ENCODE peak calls at places on chromosomes 4 and X, in five cellular contexts. One of them, this sample, is unnamed.

GRCh38 chrX:13219990-13220764 is 99.7 kb downstream of the ATXN3L start:
- DNase-seq in HCEC 1CT: peak; percentile 6
- DNase-seq in HEK293T: no peak
- DNase-seq in germinal center: no peak
- DNase-seq in pons: no peak
- DNase-seq in this sample: no peak

GRCh38 chrX:25001808-25002657 is 13.7 kb downstream of the ARX start:
- DNase-seq in HCEC 1CT: no peak
- DNase-seq in pons: no peak
- DNase-seq in HEK293T: no peak
- DNase-seq in germinal center: no peak
- DNase-seq in this sample: no peak

GRCh38 chr4:34850426-34850825 is 1393.9 kb downstream of the ARAP2 start:
- DNase-seq in HCEC 1CT: no peak
- DNase-seq in HEK293T: no peak
- DNase-seq in germinal center: no peak
- DNase-seq in pons: no peak
- DNase-seq in this sample: peak; percentile 10

GRCh38 chrX:46268429-46268828 is 276.8 kb downstream of the ZNF674 start:
- DNase-seq in pons: no peak
- DNase-seq in HCEC 1CT: no peak
- DNase-seq in HEK293T: no peak
- DNase-seq in germinal center: no peak
- DNase-seq in this sample: peak; percentile 95

GRCh38 chr4:124037236-124037635 is 640.6 kb downstream of the SPRY1 start:
- DNase-seq in pons: no peak
- DNase-seq in HEK293T: no peak
- DNase-seq in HCEC 1CT: no peak
- DNase-seq in germinal center: no peak
- DNase-seq in this sample: no peak

GRCh38 chr4:11130195-11130975 is 298.3 kb downstream of the HS3ST1 start:
- DNase-seq in pons: peak; percentile 58
- DNase-seq in HEK293T: no peak
- DNase-seq in germinal center: no peak
- DNase-seq in HCEC 1CT: no peak
- DNase-seq in this sample: peak; percentile 66

GRCh38 chr4:58149404-58150085 is 1039.4 kb upstream of the IGFBP7 start:
- DNase-seq in HEK293T: no peak
- DNase-seq in pons: no peak
- DNase-seq in germinal center: no peak
- DNase-seq in HCEC 1CT: no peak
- DNase-seq in this sample: no peak

GRCh38 chr4:101291198-101291597 is 56.1 kb downstream of the PPP3CA start:
- DNase-seq in HCEC 1CT: no peak
- DNase-seq in pons: no peak
- DNase-seq in HEK293T: no peak
- DNase-seq in germinal center: no peak
- DNase-seq in this sample: no peak

GRCh38 chr4:110837896-110838450 is 215.1 kb upstream of the PITX2 start:
- DNase-seq in HCEC 1CT: no peak
- DNase-seq in germinal center: no peak
- DNase-seq in pons: no peak
- DNase-seq in HEK293T: no peak
- DNase-seq in this sample: no peak

GRCh38 chr4:54085284-54085683 is 14.7 kb upstream of the GSX2 start:
- DNase-seq in HCEC 1CT: peak; percentile 87
- DNase-seq in germinal center: no peak
- DNase-seq in HEK293T: no peak
- DNase-seq in pons: peak; percentile 93
- DNase-seq in this sample: peak; percentile 87

GRCh38 chr4:7170012-7170411 is 22.3 kb upstream of the SORCS2 start:
- DNase-seq in germinal center: no peak
- DNase-seq in pons: no peak
- DNase-seq in HEK293T: no peak
- DNase-seq in HCEC 1CT: no peak
- DNase-seq in this sample: no peak

GRCh38 chr4:186825069-186825468 is 101.4 kb upstream of the FAT1 start:
- DNase-seq in pons: no peak
- DNase-seq in HEK293T: no peak
- DNase-seq in HCEC 1CT: no peak
- DNase-seq in germinal center: no peak
- DNase-seq in this sample: no peak

GRCh38 chr4:102501635-102502382 is 650 bp downstream of the NFKB1 start:
- DNase-seq in germinal center: peak; percentile 65
- DNase-seq in HCEC 1CT: peak; percentile 62
- DNase-seq in pons: no peak
- DNase-seq in HEK293T: peak; percentile 48
- DNase-seq in this sample: peak; percentile 84

GRCh38 chrX:24563291-24564010 is 83.7 kb downstream of the PCYT1B start:
- DNase-seq in germinal center: no peak
- DNase-seq in pons: peak; percentile 63
- DNase-seq in HEK293T: no peak
- DNase-seq in HCEC 1CT: no peak
- DNase-seq in this sample: no peak

GRCh38 chr4:147284218-147284617 is 196.7 kb upstream of the EDNRA start:
- DNase-seq in pons: no peak
- DNase-seq in HEK293T: no peak
- DNase-seq in HCEC 1CT: no peak
- DNase-seq in germinal center: no peak
- DNase-seq in this sample: no peak

GRCh38 chr4:40289366-40290188 is 45.6 kb upstream of the CHRNA9 start:
- DNase-seq in germinal center: no peak
- DNase-seq in pons: no peak
- DNase-seq in HCEC 1CT: no peak
- DNase-seq in HEK293T: no peak
- DNase-seq in this sample: peak; percentile 67

GRCh38 chr4:38889143-38889542 is 21.5 kb downstream of the FAM114A1 start:
- DNase-seq in pons: peak; percentile 85
- DNase-seq in HEK293T: no peak
- DNase-seq in HCEC 1CT: peak; percentile 77
- DNase-seq in germinal center: no peak
- DNase-seq in this sample: peak; percentile 88

GRCh38 chrX:18210470-18210869 is 10.2 kb downstream of the BEND2 start:
- DNase-seq in HEK293T: no peak
- DNase-seq in HCEC 1CT: no peak
- DNase-seq in germinal center: no peak
- DNase-seq in pons: peak; percentile 38
- DNase-seq in this sample: peak; percentile 1

GRCh38 chr4:54318904-54319303 is 89.8 kb downstream of the PDGFRA start:
- DNase-seq in HCEC 1CT: peak; percentile 28
- DNase-seq in germinal center: peak; percentile 59
- DNase-seq in pons: peak; percentile 40
- DNase-seq in HEK293T: peak; percentile 49
- DNase-seq in this sample: peak; percentile 11

GRCh38 chr4:152106113-152106763 is 345.4 kb upstream of the GATB start:
- DNase-seq in pons: no peak
- DNase-seq in germinal center: no peak
- DNase-seq in HEK293T: no peak
- DNase-seq in HCEC 1CT: peak; percentile 92
- DNase-seq in this sample: peak; percentile 98

GRCh38 chrX:107574711-107575110 is 53.6 kb upstream of the PRPS1 start:
- DNase-seq in germinal center: no peak
- DNase-seq in pons: no peak
- DNase-seq in HCEC 1CT: peak; percentile 68
- DNase-seq in HEK293T: no peak
- DNase-seq in this sample: peak; percentile 89

GRCh38 chr4:8280158-8280875 is 10.8 kb downstream of the HTRA3 start:
- DNase-seq in pons: no peak
- DNase-seq in HEK293T: no peak
- DNase-seq in germinal center: no peak
- DNase-seq in HCEC 1CT: no peak
- DNase-seq in this sample: no peak

GRCh38 chr4:174521800-174522182 is 497 bp downstream of the HPGD start:
- DNase-seq in germinal center: no peak
- DNase-seq in pons: no peak
- DNase-seq in HCEC 1CT: no peak
- DNase-seq in HEK293T: peak; percentile 16
- DNase-seq in this sample: peak; percentile 25

GRCh38 chr4:113053883-113054282 is 4.4 kb downstream of the ANK2 start:
- DNase-seq in HCEC 1CT: no peak
- DNase-seq in pons: no peak
- DNase-seq in HEK293T: no peak
- DNase-seq in germinal center: no peak
- DNase-seq in this sample: no peak

GRCh38 chrX:13029341-13029740 is 15.1 kb downstream of the FAM9C start:
- DNase-seq in pons: peak; percentile 22
- DNase-seq in HEK293T: no peak
- DNase-seq in germinal center: no peak
- DNase-seq in HCEC 1CT: peak; percentile 17
- DNase-seq in this sample: peak; percentile 82

GRCh38 chr4:150283689-150284088 is 205.4 kb downstream of the DCLK2 start:
- DNase-seq in pons: no peak
- DNase-seq in germinal center: no peak
- DNase-seq in HCEC 1CT: peak; percentile 81
- DNase-seq in HEK293T: no peak
- DNase-seq in this sample: peak; percentile 77

GRCh38 chrX:132786217-132786616 is 172.2 kb downstream of the HS6ST2 start:
- DNase-seq in pons: no peak
- DNase-seq in HCEC 1CT: no peak
- DNase-seq in HEK293T: no peak
- DNase-seq in germinal center: no peak
- DNase-seq in this sample: peak; percentile 25

GRCh38 chr4:8274066-8274652 is 4.6 kb downstream of the HTRA3 start:
- DNase-seq in HEK293T: no peak
- DNase-seq in pons: no peak
- DNase-seq in HCEC 1CT: no peak
- DNase-seq in germinal center: no peak
- DNase-seq in this sample: no peak

GRCh38 chrX:10095698-10096432 is 60.9 kb upstream of the CLCN4 start:
- DNase-seq in HCEC 1CT: no peak
- DNase-seq in pons: no peak
- DNase-seq in germinal center: no peak
- DNase-seq in HEK293T: no peak
- DNase-seq in this sample: no peak

GRCh38 chrX:55488559-55489314 is 911 bp downstream of the USP51 start:
- DNase-seq in pons: peak; percentile 78
- DNase-seq in germinal center: peak; percentile 63
- DNase-seq in HCEC 1CT: peak; percentile 39
- DNase-seq in HEK293T: peak; percentile 41
- DNase-seq in this sample: peak; percentile 59

GRCh38 chrX:129634541-129634940 is 20.2 kb downstream of the APLN start:
- DNase-seq in pons: peak; percentile 11
- DNase-seq in HEK293T: no peak
- DNase-seq in HCEC 1CT: no peak
- DNase-seq in germinal center: no peak
- DNase-seq in this sample: peak; percentile 33

GRCh38 chr4:169225058-169225751 is 45.6 kb downstream of the SH3RF1 start:
- DNase-seq in HEK293T: no peak
- DNase-seq in germinal center: no peak
- DNase-seq in pons: no peak
- DNase-seq in HCEC 1CT: peak; percentile 91
- DNase-seq in this sample: peak; percentile 95

GRCh38 chr4:53775381-53775780 is 184.1 kb upstream of the LNX1 start:
- DNase-seq in HEK293T: no peak
- DNase-seq in pons: no peak
- DNase-seq in germinal center: no peak
- DNase-seq in HCEC 1CT: no peak
- DNase-seq in this sample: peak; percentile 5

GRCh38 chr4:123746981-123747380 is 350.4 kb downstream of the SPRY1 start:
- DNase-seq in HEK293T: no peak
- DNase-seq in pons: no peak
- DNase-seq in germinal center: no peak
- DNase-seq in HCEC 1CT: no peak
- DNase-seq in this sample: no peak

GRCh38 chr4:151169223-151169622 is 69.8 kb downstream of the RPS3A start:
- DNase-seq in HCEC 1CT: peak; percentile 88
- DNase-seq in germinal center: no peak
- DNase-seq in pons: peak; percentile 92
- DNase-seq in HEK293T: no peak
- DNase-seq in this sample: no peak

GRCh38 chr4:151484396-151485102 is 75.6 kb downstream of the FHIP1A start:
- DNase-seq in pons: no peak
- DNase-seq in germinal center: no peak
- DNase-seq in HEK293T: no peak
- DNase-seq in HCEC 1CT: peak; percentile 76
- DNase-seq in this sample: peak; percentile 94

GRCh38 chr4:169716677-169717076 is 41.1 kb downstream of the HPF1 start:
- DNase-seq in germinal center: no peak
- DNase-seq in HEK293T: no peak
- DNase-seq in HCEC 1CT: no peak
- DNase-seq in pons: no peak
- DNase-seq in this sample: peak; percentile 9

GRCh38 chr4:1412376-1413220 is 6.4 kb upstream of the NKX1-1 start:
- DNase-seq in pons: no peak
- DNase-seq in HEK293T: no peak
- DNase-seq in HCEC 1CT: no peak
- DNase-seq in germinal center: no peak
- DNase-seq in this sample: no peak